ENCODE peak calls at places on chromosomes 13 and 19, in six cellular contexts. Z is H1, A is IMR-90, M is H9, J is trophoblast cell, U is mesenchymal stem cell. P is an unnamed sample.
A peak's percentile ranks its signal among the peaks of the same experiment; 100 is the strongest.

GRCh38 chr13:113231306-113232207 is 22.1 kb downstream of the CUL4A start:
- DNase-seq in M (no peak), A (no peak), J (no peak), Z (no peak), U (no peak), P (no peak)

GRCh38 chr13:35984776-35985453 is 146.3 kb downstream of the DCLK1 start:
- DNase-seq in A (no peak), U (no peak), M (peak; percentile 64), J (no peak), Z (peak; percentile 59), P (peak; percentile 15)

GRCh38 chr19:38690832-38691231 is 43.4 kb downstream of the ACTN4 start:
- DNase-seq in Z (no peak), U (no peak), A (no peak), J (no peak), M (no peak), P (no peak)

GRCh38 chr13:113145496-113145895 is 13.0 kb upstream of the PROZ start:
- DNase-seq in U (no peak), M (peak; percentile 3), Z (no peak), J (no peak), A (no peak), P (no peak)

GRCh38 chr19:38917921-38918491 is 6.0 kb upstream of the CCER2 start:
- DNase-seq in A (no peak), M (no peak), Z (no peak), J (peak; percentile 28), U (peak; percentile 18), P (no peak)

GRCh38 chr19:10514211-10515145 is 2.8 kb downstream of the S1PR5 start:
- DNase-seq in A (no peak), U (no peak), M (peak; percentile 78), J (no peak), Z (peak; percentile 48), P (no peak)

GRCh38 chr19:4523306-4524110 is 5.2 kb upstream of the PLIN4 start:
- DNase-seq in J (no peak), U (peak; percentile 29), Z (peak; percentile 88), M (peak; percentile 69), A (peak; percentile 10), P (no peak)

GRCh38 chr13:90047600-90047999 is 1299.9 kb upstream of the MIR17HG start:
- DNase-seq in A (no peak), Z (no peak), J (no peak), U (no peak), M (no peak), P (no peak)

GRCh38 chr13:49810825-49811526 is 18.5 kb upstream of the KPNA3 start:
- DNase-seq in Z (no peak), J (peak; percentile 62), U (peak; percentile 84), A (peak; percentile 83), M (no peak), P (no peak)

GRCh38 chr13:107133950-107134349 is 566.0 kb upstream of the ARGLU1 start:
- DNase-seq in Z (no peak), A (no peak), J (no peak), M (no peak), U (no peak), P (no peak)

GRCh38 chr13:109344552-109345157 is 441.7 kb downstream of the IRS2 start:
- DNase-seq in A (peak; percentile 82), U (peak; percentile 74), M (no peak), J (peak; percentile 23), Z (no peak), P (no peak)

GRCh38 chr19:53958168-53958571 is 4.6 kb upstream of the CACNG8 start:
- DNase-seq in Z (peak; percentile 83), M (peak; percentile 80), U (no peak), J (no peak), A (no peak), P (no peak)

GRCh38 chr19:17860331-17860992 is 752 bp downstream of the RPL18A start:
- DNase-seq in A (no peak), U (no peak), Z (no peak), J (no peak), M (no peak), P (no peak)

GRCh38 chr13:107864543-107865460 is 350.5 kb downstream of the LIG4 start:
- DNase-seq in M (no peak), Z (no peak), A (peak; percentile 86), U (peak; percentile 87), J (no peak), P (peak; percentile 84)

GRCh38 chr13:91058066-91058465 is 289.4 kb upstream of the MIR17HG start:
- DNase-seq in U (peak; percentile 52), A (no peak), M (peak; percentile 35), J (no peak), Z (no peak), P (peak; percentile 11)

GRCh38 chr13:53045110-53045509 is 16.5 kb downstream of the OLFM4 start:
- DNase-seq in Z (no peak), J (no peak), U (no peak), A (no peak), M (no peak), P (no peak)

GRCh38 chr13:24152292-24153214 is 8.0 kb upstream of the SPATA13 start:
- DNase-seq in M (no peak), Z (no peak), J (no peak), A (no peak), U (no peak), P (no peak)

GRCh38 chr13:77429320-77430142 is 102.6 kb upstream of the MYCBP2 start:
- DNase-seq in J (no peak), Z (no peak), U (no peak), A (no peak), M (no peak), P (no peak)

GRCh38 chr13:26220575-26220974 is 1.5 kb downstream of the RNF6 start:
- DNase-seq in J (peak; percentile 71), M (no peak), A (peak; percentile 68), U (peak; percentile 66), Z (no peak), P (no peak)

GRCh38 chr19:2686347-2686746 is 16.1 kb downstream of the GNG7 start:
- DNase-seq in M (no peak), J (no peak), Z (no peak), U (no peak), A (no peak), P (no peak)

GRCh38 chr19:35266904-35267817 is 1.6 kb upstream of the USF2 start:
- DNase-seq in A (peak; percentile 10), J (no peak), Z (peak; percentile 70), M (peak; percentile 51), U (peak; percentile 3), P (no peak)

GRCh38 chr13:77859450-77859849 is 59.2 kb downstream of the EDNRB start:
- DNase-seq in M (no peak), U (peak; percentile 85), A (peak; percentile 82), Z (no peak), J (peak; percentile 6), P (no peak)

GRCh38 chr19:53157601-53158000 is 1.3 kb downstream of the ZNF347 start:
- DNase-seq in U (peak; percentile 15), J (no peak), M (peak; percentile 42), A (peak; percentile 13), Z (peak; percentile 47), P (peak; percentile 11)

GRCh38 chr19:45154064-45154827 is 6.5 kb downstream of the NKPD1 start:
- DNase-seq in A (peak; percentile 86), U (peak; percentile 83), J (no peak), Z (no peak), M (no peak), P (no peak)

GRCh38 chr19:8451885-8452284 is 7.1 kb downstream of the HNRNPM start:
- DNase-seq in J (no peak), M (no peak), A (peak; percentile 79), Z (no peak), U (peak; percentile 61), P (no peak)

GRCh38 chr19:36377541-36378178 is 1.3 kb downstream of the ZFP14 start:
- DNase-seq in A (no peak), U (no peak), Z (no peak), J (no peak), M (no peak), P (no peak)

GRCh38 chr13:28564030-28564429 is 69.1 kb upstream of the FLT1 start:
- DNase-seq in U (no peak), A (no peak), Z (no peak), J (peak; percentile 72), M (no peak), P (no peak)

GRCh38 chr19:22976248-22976647 is 26.7 kb downstream of the ZNF728 start:
- DNase-seq in U (no peak), A (no peak), M (no peak), Z (no peak), J (no peak), P (no peak)

GRCh38 chr19:55687281-55688172 is 12.5 kb downstream of the EPN1 start:
- DNase-seq in M (no peak), Z (no peak), U (no peak), A (no peak), J (no peak), P (no peak)

GRCh38 chr19:45769821-45770191 is 754 bp upstream of the SIX5 start:
- DNase-seq in A (peak; percentile 38), Z (peak; percentile 77), M (no peak), U (peak; percentile 68), J (no peak), P (no peak)

GRCh38 chr13:53191091-53191490 is 162.5 kb downstream of the OLFM4 start:
- DNase-seq in Z (no peak), A (peak; percentile 11), J (peak; percentile 27), U (no peak), M (peak; percentile 59), P (peak; percentile 75)

GRCh38 chr13:113448545-113448884 is 4.8 kb downstream of the ADPRHL1 start:
- DNase-seq in Z (no peak), U (no peak), J (peak; percentile 58), A (no peak), M (peak; percentile 31), P (no peak)

GRCh38 chr13:48542581-48543341 is 9.9 kb upstream of the RCBTB2 start:
- DNase-seq in A (peak; percentile 16), U (peak; percentile 45), M (peak; percentile 52), J (no peak), Z (peak; percentile 49), P (peak; percentile 26)

GRCh38 chr13:99686944-99687382 is 185.7 kb downstream of the TM9SF2 start:
- DNase-seq in A (no peak), Z (peak; percentile 65), J (no peak), U (no peak), M (peak; percentile 96), P (no peak)
- H3K4me1 ChIP-seq in A (no peaks in the 10 kb centered on the region), Z (peaks cover 31% of the 10 kb centered on the region), J (no peaks in the 10 kb centered on the region), U (peaks cover 11% of the 10 kb centered on the region), M (peaks cover 24% of the 10 kb centered on the region), P (peaks cover 25% of the 10 kb centered on the region)

GRCh38 chr13:92849381-92849780 is 377.2 kb upstream of the GPC6 start:
- DNase-seq in J (no peak), Z (no peak), M (no peak), A (no peak), U (no peak), P (no peak)
- H4K91ac ChIP-seq in J (no peak overlapping the region), Z (no peak overlapping the region), M (no peak overlapping the region), A (no peak overlapping the region), U (no peak overlapping the region), P (no peak overlapping the region)

GRCh38 chr13:22076658-22077057 is 405.8 kb downstream of the FGF9 start:
- DNase-seq in J (no peak), A (no peak), Z (no peak), U (no peak), M (no peak), P (no peak)
- H3K27me3 ChIP-seq in J (no peaks in the 10 kb centered on the region), A (no peaks in the 10 kb centered on the region), Z (peaks cover 5% of the 10 kb centered on the region), U (no peaks in the 10 kb centered on the region), M (peaks cover 4% of the 10 kb centered on the region), P (no peaks in the 10 kb centered on the region)

DNA sequence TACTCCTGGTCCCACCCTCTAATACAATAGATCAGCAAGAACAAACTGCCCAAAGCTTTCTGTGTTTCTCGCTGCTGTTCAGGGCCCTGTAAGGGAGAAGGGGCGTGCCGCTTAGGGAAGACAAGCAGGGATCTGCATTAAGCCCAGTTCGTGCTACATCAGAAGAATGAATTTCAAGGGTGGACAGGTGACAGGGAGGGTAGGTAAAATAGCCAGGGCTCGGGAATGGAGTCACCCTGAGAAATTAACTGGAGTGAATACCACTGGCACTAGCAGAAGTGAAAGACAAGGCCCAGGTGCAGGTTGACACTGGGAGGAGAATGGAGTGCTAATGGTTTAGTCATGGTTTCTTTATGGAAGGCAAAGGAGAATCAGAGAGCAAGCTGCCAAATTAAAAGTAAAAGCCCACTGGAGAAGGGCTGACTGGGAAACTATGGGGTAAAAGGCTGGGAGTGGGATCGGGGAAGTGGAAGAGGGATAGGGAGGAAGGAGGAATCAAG is 183.1 kb upstream of the TSC22D1 start:
- DNase-seq in U (peak; percentile 25), J (no peak), Z (no peak), M (no peak), A (no peak), P (no peak)
- H3K4me1 ChIP-seq in U (peaks cover 9% of the 10 kb centered on the region), J (peaks cover 15% of the 10 kb centered on the region), Z (no peaks in the 10 kb centered on the region), M (no peaks in the 10 kb centered on the region), A (peaks cover 12% of the 10 kb centered on the region), P (peaks cover 17% of the 10 kb centered on the region)